ENCODE peak calls at places on chromosomes 4 and X, in four cellular contexts. X is K562, C is HCT116, A is HepG2. Y is an unnamed sample.

GRCh38 chr4:127856485-127857447 is 23.9 kb upstream of the PLK4 start:
- DNase-seq in X (no peak), A (no peak), C (no peak), Y (no peak)

GRCh38 chr4:154032914-154033313 is 244.0 kb upstream of the SFRP2 start:
- DNase-seq in X (no peak), C (no peak), A (no peak), Y (no peak)

GRCh38 chrX:13472975-13473665 is 96.3 kb upstream of the EGFL6 start:
- DNase-seq in X (no peak), C (no peak), A (no peak), Y (no peak)

GRCh38 chr4:25862411-25863346 is at the start of gene SEL1L3:
- DNase-seq in A (no peak), X (peak; percentile 93), C (no peak), Y (no peak)

GRCh38 chrX:13647709-13648212 is 5.2 kb upstream of the TCEANC start:
- DNase-seq in X (peak; percentile 72), C (peak; percentile 57), A (peak; percentile 78), Y (no peak)

GRCh38 chrX:42544883-42545282 is 233.1 kb downstream of the PPP1R2C start:
- DNase-seq in C (no peak), X (no peak), A (no peak), Y (no peak)

GRCh38 chrX:150410513-150410912 is 47.4 kb downstream of the MAMLD1 start:
- DNase-seq in A (no peak), X (no peak), C (no peak), Y (no peak)

GRCh38 chrX:87516716-87517115 is 886 bp upstream of the KLHL4 start:
- DNase-seq in A (no peak), X (no peak), C (no peak), Y (no peak)

GRCh38 chr4:6951880-6952381 is 42.3 kb downstream of the TBC1D14 start:
- DNase-seq in X (peak; percentile 57), C (no peak), A (no peak), Y (no peak)

GRCh38 chr4:17544831-17545234 is 29.9 kb downstream of the CLRN2 start:
- DNase-seq in X (no peak), C (no peak), A (peak; percentile 68), Y (no peak)

GRCh38 chr4:118743867-118744266 is 58.7 kb downstream of the METTL14 start:
- DNase-seq in X (no peak), C (no peak), A (no peak), Y (no peak)

GRCh38 chr4:16001484-16001858 is 38.5 kb upstream of the FGFBP2 start:
- DNase-seq in C (peak; percentile 61), X (peak; percentile 64), A (peak; percentile 43), Y (peak; percentile 42)

GRCh38 chr4:163598028-163598427 is 103.5 kb downstream of the TMA16 start:
- DNase-seq in A (no peak), C (no peak), X (no peak), Y (no peak)

GRCh38 chrX:131746491-131746968 is 202.7 kb downstream of the OR13H1 start:
- DNase-seq in A (no peak), C (peak; percentile 2), X (peak; percentile 40), Y (peak; percentile 91)

GRCh38 chr4:80876810-80877209 is 153.7 kb upstream of the BMP3 start:
- DNase-seq in X (no peak), A (no peak), C (no peak), Y (no peak)

GRCh38 chrX:57771689-57772088 is 91.6 kb upstream of the NLRP2B start:
- DNase-seq in X (no peak), A (no peak), C (no peak), Y (no peak)

GRCh38 chr4:140116442-140117104 is 37.4 kb downstream of the MAML3 start:
- DNase-seq in X (no peak), A (no peak), C (no peak), Y (no peak)

GRCh38 chr4:72418458-72418857 is 150.6 kb downstream of the ADAMTS3 start:
- DNase-seq in X (no peak), C (no peak), A (no peak), Y (no peak)

GRCh38 chr4:153375303-153375702 is 30.8 kb downstream of the MND1 start:
- DNase-seq in A (no peak), X (no peak), C (no peak), Y (no peak)

GRCh38 chr4:17613761-17614415 is 553 bp upstream of the MED28 start:
- DNase-seq in A (peak; percentile 50), C (no peak), X (peak; percentile 35), Y (peak; percentile 28)

DNA sequence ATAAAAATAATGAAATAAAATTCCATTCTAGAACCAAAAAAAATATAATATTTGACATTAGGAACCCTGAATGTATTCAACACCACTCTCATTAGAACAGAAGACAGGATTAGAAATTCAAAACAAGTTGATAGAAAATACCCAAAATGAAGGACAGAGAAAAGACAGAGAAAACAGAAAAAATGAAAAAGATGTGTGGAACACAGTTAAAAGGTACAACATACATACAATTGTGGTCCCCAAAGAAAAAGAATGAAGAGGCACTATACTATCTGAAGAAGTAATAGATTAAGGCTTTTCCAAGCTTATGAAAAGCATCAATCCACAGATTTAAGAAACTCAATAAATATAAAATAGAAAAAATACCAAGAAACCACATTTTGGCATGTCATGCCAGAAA is 16.4 kb downstream of the ANKRD50 start:
- DNase-seq in X (no peak), A (no peak), C (no peak), Y (no peak)
- H3K9me3 ChIP-seq in X (no peaks in the 10 kb centered on the region), A (peaks cover 12% of the 10 kb centered on the region), C (no peaks in the 10 kb centered on the region), Y (peaks cover 3% of the 10 kb centered on the region)

DNA sequence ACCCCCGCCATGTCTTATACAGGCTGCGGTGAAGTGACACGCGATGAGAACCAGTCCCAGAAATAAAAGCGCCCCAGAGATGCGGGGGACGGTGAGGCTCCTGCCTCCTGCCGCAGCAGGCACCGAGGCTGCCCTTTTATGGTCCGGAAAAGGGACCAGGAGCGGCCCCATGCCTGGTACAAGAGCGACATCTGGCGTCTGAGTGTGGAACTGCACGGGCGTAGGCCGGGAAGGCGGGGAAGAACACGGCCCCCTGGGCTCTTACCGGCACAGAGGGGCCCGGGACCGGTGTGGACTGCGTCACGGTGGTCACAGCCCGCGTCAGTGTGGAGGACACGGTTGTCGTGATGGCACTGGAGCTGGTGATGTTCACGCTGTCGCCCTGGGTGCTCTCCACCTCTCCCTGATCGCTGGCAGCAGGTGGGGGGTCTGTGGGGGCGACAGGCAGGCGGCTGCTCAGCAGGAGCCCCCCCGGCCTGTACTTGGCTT is 8.9 kb upstream of the RENBP start:
- DNase-seq in X (peak; percentile 56), A (peak; percentile 14), C (no peak), Y (no peak)
- H3K27ac ChIP-seq in X (peak overlapping the region; percentile 64), A (no peak overlapping the region), C (no peak overlapping the region), Y (peak overlapping the region; percentile 57)

GRCh38 chr4:99447079-99447478 is 11.9 kb upstream of the ADH7 start:
- DNase-seq in A (no peak), C (peak; percentile 3), X (no peak), Y (no peak)
- TF ChIP-seq TCF7L2 in A (no peak), C (no peak), X (no peak), Y (no peak)

GRCh38 chr4:59945277-59945676 is 1254.8 kb upstream of the ADGRL3 start:
- DNase-seq in X (no peak), A (no peak), C (no peak), Y (no peak)

DNA sequence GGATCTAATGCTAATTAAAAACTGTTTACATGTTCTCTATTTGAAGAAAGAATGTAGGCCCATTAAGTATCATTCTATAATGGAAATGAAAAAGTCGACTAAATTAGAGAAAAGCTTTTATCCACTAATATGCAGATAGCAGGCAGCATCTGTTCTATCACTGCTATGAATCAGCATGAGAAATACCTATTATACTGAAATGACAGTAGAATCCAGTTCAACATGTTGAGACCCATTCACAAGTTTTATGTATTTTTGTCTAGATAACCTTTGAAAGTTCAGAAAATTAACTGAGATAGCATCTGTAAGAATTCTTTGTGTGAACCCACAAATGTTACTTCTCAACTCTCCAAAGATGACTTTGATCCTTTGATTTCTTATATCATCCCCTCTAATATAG is 1254.4 kb upstream of the ADGRL3 start:
- DNase-seq in C (no peak), A (no peak), X (no peak), Y (no peak)
- H3K9me3 ChIP-seq in C (peaks cover 48% of the 10 kb centered on the region), A (no peaks in the 10 kb centered on the region), X (no peaks in the 10 kb centered on the region), Y (no peaks in the 10 kb centered on the region)

GRCh38 chr4:144650311-144650820 is 4.4 kb downstream of the HHIP start:
- DNase-seq in X (no peak), A (no peak), C (no peak), Y (no peak)
- H3K27ac ChIP-seq in X (no peak overlapping the region), A (no peak overlapping the region), C (no peak overlapping the region), Y (no peak overlapping the region)

GRCh38 chrX:15749642-15750610 is 11.9 kb downstream of the CA5B start:
- DNase-seq in C (no peak), A (no peak), X (no peak), Y (no peak)

GRCh38 chrX:15747626-15748173 is 9.6 kb downstream of the CA5B start:
- DNase-seq in C (no peak), A (no peak), X (no peak), Y (no peak)

GRCh38 chrX:15739886-15740285 is 1.8 kb downstream of the CA5B start:
- DNase-seq in C (no peak), A (no peak), X (no peak), Y (no peak)

GRCh38 chrX:15744181-15744867 is 6.3 kb downstream of the CA5B start:
- DNase-seq in A (peak; percentile 90), C (no peak), X (no peak), Y (no peak)

DNA sequence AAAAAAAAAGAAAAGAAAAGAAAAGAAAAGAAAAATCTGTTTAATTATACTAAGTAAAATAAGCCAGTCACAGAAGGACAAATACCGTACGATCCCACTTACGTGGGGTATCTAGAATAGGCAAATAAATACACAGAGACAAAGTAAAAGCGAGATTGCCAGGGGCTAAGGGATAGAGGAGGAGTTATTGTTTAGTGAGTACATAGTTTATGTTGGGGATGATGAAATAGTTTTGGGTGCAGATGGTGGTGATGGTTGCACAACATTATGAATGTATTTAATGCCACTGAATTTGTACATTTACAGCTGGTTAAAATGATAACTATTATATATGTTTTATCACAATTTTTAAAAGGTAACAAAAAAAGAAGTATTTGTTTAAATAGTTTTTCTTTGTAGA is 7.1 kb downstream of the CA5B start:
- DNase-seq in C (no peak), A (peak; percentile 54), X (no peak), Y (no peak)
- TF ChIP-seq TCF7L2 in C (no peak), A (no peak), X (no peak), Y (no peak)

GRCh38 chrX:70446380-70447350 is 2.0 kb downstream of the DLG3 start:
- DNase-seq in X (no peak), C (no peak), A (no peak), Y (no peak)

GRCh38 chrX:70453024-70453618 is 8.5 kb downstream of the DLG3 start:
- DNase-seq in A (no peak), C (no peak), X (no peak), Y (no peak)

GRCh38 chrX:70445876-70446275 is 1.2 kb downstream of the DLG3 start:
- DNase-seq in C (no peak), A (no peak), X (no peak), Y (no peak)

GRCh38 chrX:70452143-70452733 is 7.6 kb downstream of the DLG3 start:
- DNase-seq in A (peak; percentile 19), C (peak; percentile 18), X (peak; percentile 56), Y (no peak)

DNA sequence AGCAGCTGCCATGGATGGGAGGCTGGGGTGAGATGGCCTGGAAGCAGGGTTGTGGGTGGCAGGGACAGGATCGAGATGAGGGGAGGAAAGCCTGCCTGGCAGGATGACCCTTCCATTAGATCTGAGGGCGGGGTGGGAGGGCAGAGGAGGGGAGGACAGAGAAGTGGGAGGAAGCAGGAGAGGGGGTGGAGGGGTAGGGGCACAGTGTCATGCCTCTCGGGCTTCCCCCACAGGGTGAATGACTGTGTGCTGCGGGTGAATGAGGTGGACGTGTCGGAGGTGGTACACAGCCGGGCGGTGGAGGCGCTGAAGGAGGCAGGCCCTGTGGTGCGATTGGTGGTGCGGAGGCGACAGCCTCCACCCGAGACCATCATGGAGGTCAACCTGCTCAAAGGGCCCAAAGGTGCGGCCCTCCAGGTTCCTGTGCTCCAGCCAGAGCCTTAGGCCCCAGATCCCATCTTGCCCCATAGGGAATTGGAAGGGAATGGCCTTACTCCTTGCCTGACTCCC is 4.9 kb downstream of the DLG3 start:
- DNase-seq in X (no peak), A (no peak), C (no peak), Y (no peak)
- H3K9me3 ChIP-seq in X (no peaks in the 10 kb centered on the region), A (no peaks in the 10 kb centered on the region), C (no peaks in the 10 kb centered on the region), Y (no peaks in the 10 kb centered on the region)

Y was measured in Panc1.